ENCODE peak calls at places on chromosome 6, in six cellular contexts. O, M, F, P, W and T are unnamed samples.

GRCh38 chr6:87825865-87826264 is 123.8 kb upstream of the AKIRIN2 start:
- DNase-seq in F (no peak), O (no peak), M (no peak), W (no peak), P (no peak), T (no peak)

GRCh38 chr6:21110684-21111398 is 482.7 kb upstream of the SOX4 start:
- DNase-seq in W (no peak), P (no peak), O (no peak), M (no peak), F (no peak), T (no peak)

GRCh38 chr6:116945809-116946208 is 68.8 kb downstream of the RFX6 start:
- DNase-seq in W (no peak), O (no peak), P (no peak), M (no peak), F (no peak), T (no peak)

GRCh38 chr6:121506761-121507754 is 71.6 kb downstream of the GJA1 start:
- DNase-seq in F (no peak), M (no peak), O (no peak), P (no peak), W (no peak), T (no peak)

GRCh38 chr6:127606131-127606562 is 29.2 kb downstream of the C6orf58 start:
- DNase-seq in O (no peak), M (no peak), P (no peak), W (no peak), F (no peak), T (no peak)

GRCh38 chr6:168371989-168372711 is 52.6 kb upstream of the DACT2 start:
- DNase-seq in P (no peak), M (no peak), O (no peak), F (no peak), W (no peak), T (no peak)

GRCh38 chr6:37699138-37699766 is 1.6 kb upstream of the MDGA1 start:
- DNase-seq in O (no peak), F (no peak), P (no peak), M (no peak), W (peak), T (no peak)

GRCh38 chr6:87722831-87723726 is 21.0 kb upstream of the AKIRIN2 start:
- DNase-seq in O (no peak), M (no peak), W (peak), F (peak), P (peak), T (peak)

GRCh38 chr6:108119212-108120141 is 44.9 kb upstream of the OSTM1 start:
- DNase-seq in O (no peak), P (no peak), F (no peak), M (no peak), W (no peak), T (no peak)

GRCh38 chr6:118881440-118882313 is 12.3 kb upstream of the ASF1A start:
- DNase-seq in W (no peak), O (no peak), M (no peak), F (no peak), P (no peak), T (no peak)

GRCh38 chr6:83403191-83403590 is 27.7 kb downstream of the ME1 start:
- DNase-seq in O (no peak), M (no peak), W (no peak), F (no peak), P (no peak), T (no peak)

GRCh38 chr6:152595507-152595906 is 41.7 kb downstream of the SYNE1 start:
- DNase-seq in O (no peak), F (no peak), M (no peak), P (no peak), W (no peak), T (no peak)

GRCh38 chr6:130625825-130626500 is 201.2 kb upstream of the SMLR1 start:
- DNase-seq in F (no peak), M (no peak), W (no peak), O (no peak), P (no peak), T (no peak)

GRCh38 chr6:143575440-143575839 is 63.9 kb upstream of the FUCA2 start:
- DNase-seq in M (peak), W (peak), P (no peak), F (peak), O (no peak), T (no peak)

GRCh38 chr6:111691345-111692225 is 85.9 kb upstream of the TRAF3IP2 start:
- DNase-seq in O (no peak), M (no peak), P (no peak), F (no peak), W (no peak), T (no peak)

GRCh38 chr6:2986722-2987196 is 12.9 kb upstream of the NQO2 start:
- DNase-seq in O (no peak), M (peak), F (no peak), P (no peak), W (no peak), T (no peak)

GRCh38 chr6:34044945-34045595 is 100.8 kb downstream of the GRM4 start:
- DNase-seq in M (no peak), O (no peak), F (no peak), W (no peak), P (no peak), T (no peak)

GRCh38 chr6:67640462-67640861 is 994.6 kb upstream of the ADGRB3 start:
- DNase-seq in P (no peak), W (no peak), O (no peak), F (no peak), M (no peak), T (no peak)

GRCh38 chr6:129671442-129672344 is 38.3 kb downstream of the ARHGAP18 start:
- DNase-seq in M (no peak), P (no peak), W (no peak), O (no peak), F (peak), T (no peak)

GRCh38 chr6:31847276-31847978 is 15.2 kb downstream of the NEU1 start:
- DNase-seq in O (no peak), W (no peak), F (no peak), P (no peak), M (no peak), T (no peak)

GRCh38 chr6:26415036-26415614 is 13.1 kb downstream of the BTN3A1 start:
- DNase-seq in P (no peak), W (no peak), O (no peak), F (no peak), M (no peak), T (no peak)

GRCh38 chr6:42136508-42137191 is 5.8 kb downstream of the C6orf132 start:
- DNase-seq in O (no peak), W (peak), M (no peak), P (no peak), F (no peak), T (no peak)

GRCh38 chr6:89350281-89351037 is 2.1 kb downstream of the UBE2J1 start:
- DNase-seq in O (no peak), M (no peak), P (no peak), W (no peak), F (peak), T (no peak)

GRCh38 chr6:111589366-111589765 is 16.3 kb downstream of the TRAF3IP2 start:
- DNase-seq in W (no peak), O (no peak), M (no peak), P (no peak), F (no peak), T (no peak)

GRCh38 chr6:129317931-129318820 is 391.8 kb downstream of the ARHGAP18 start:
- DNase-seq in W (no peak), P (no peak), M (no peak), F (no peak), O (no peak), T (no peak)

GRCh38 chr6:30780642-30780920 is 36.2 kb upstream of the IER3 start:
- DNase-seq in O (no peak), P (no peak), M (no peak), W (no peak), F (no peak), T (no peak)

GRCh38 chr6:30779850-30780641 is 35.7 kb upstream of the IER3 start:
- DNase-seq in W (no peak), P (no peak), O (no peak), M (no peak), F (no peak), T (no peak)

GRCh38 chr6:30781697-30782424 is 37.5 kb upstream of the IER3 start:
- DNase-seq in M (peak), O (peak), W (peak), F (peak), P (peak), T (peak)

GRCh38 chr6:30782425-30783014 is 38.2 kb upstream of the IER3 start:
- DNase-seq in P (no peak), F (no peak), W (no peak), M (no peak), O (no peak), T (no peak)

GRCh38 chr6:30781362-30781696 is 37.0 kb upstream of the IER3 start:
- DNase-seq in O (no peak), P (no peak), F (no peak), M (no peak), W (no peak), T (no peak)
- H3K4me3 ChIP-seq in O (peak), P (no peak), F (no peak), M (no peak), W (no peak), T (peak)

GRCh38 chr6:134065706-134066105 is 13.3 kb upstream of the SLC2A12 start:
- DNase-seq in F (no peak), P (no peak), M (no peak), W (no peak), O (no peak), T (no peak)
- TF ChIP-seq CTCF in F (no peak), P (no peak), M (no peak), W (no peak), O (no peak), T (no peak)

GRCh38 chr6:22145823-22146379 is 150.9 kb downstream of the PRL start:
- DNase-seq in M (no peak), P (no peak), F (no peak), W (no peak), O (no peak), T (peak)
- H3K27ac ChIP-seq in M (no peak), P (no peak), F (no peak), W (no peak), O (no peak), T (peak)

DNA sequence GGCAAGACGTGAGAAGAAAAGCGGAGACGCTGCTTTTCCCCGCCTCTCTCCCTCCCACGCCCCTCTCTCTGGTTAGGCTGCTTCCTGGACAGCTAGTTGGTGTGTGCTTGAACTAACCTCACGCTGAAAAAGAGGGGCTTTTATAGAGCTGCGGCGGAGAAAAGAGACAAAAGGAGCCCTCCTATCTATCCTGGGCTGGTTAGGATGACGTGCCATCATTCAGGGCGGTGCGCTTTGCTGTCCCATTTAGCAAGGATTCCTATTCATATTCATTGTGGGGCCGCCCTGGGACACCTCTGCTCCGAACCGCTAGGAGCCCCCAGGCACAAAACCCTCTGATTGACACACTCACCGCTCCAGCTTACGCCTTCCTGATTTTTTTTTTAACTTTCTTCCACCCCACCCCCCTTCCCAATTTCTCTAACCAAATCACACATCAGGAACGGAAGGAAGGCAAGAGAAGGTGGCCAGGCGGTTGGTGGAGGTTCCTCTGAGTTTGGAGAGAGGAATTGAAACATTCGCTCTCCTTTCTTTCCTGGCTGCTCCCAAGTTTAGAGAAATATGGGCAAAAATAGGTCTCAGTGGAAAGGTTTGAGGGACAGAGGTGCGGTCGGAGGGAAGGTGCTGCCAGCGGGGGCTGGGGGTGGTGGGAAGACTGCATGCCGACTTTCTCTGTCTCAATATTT is at the start of gene OLIG3:
- DNase-seq in O (no peak), F (no peak), P (no peak), M (no peak), W (no peak), T (no peak)
- H3K4me3 ChIP-seq in O (peak), F (no peak), P (peak), M (no peak), W (peak), T (no peak)

GRCh38 chr6:138991206-138991605 is 3.2 kb upstream of the REPS1 start:
- DNase-seq in W (no peak), F (no peak), M (no peak), P (no peak), O (no peak), T (no peak)
- TF ChIP-seq CTCF in W (no peak), F (no peak), M (no peak), P (no peak), O (no peak), T (no peak)

GRCh38 chr6:13272131-13273046 is 55.9 kb downstream of the TBC1D7 start:
- DNase-seq in O (peak), M (no peak), W (peak), P (no peak), F (no peak), T (no peak)
- H3K27ac ChIP-seq in O (no peak), M (no peak), W (no peak), P (no peak), F (peak), T (no peak)

DNA sequence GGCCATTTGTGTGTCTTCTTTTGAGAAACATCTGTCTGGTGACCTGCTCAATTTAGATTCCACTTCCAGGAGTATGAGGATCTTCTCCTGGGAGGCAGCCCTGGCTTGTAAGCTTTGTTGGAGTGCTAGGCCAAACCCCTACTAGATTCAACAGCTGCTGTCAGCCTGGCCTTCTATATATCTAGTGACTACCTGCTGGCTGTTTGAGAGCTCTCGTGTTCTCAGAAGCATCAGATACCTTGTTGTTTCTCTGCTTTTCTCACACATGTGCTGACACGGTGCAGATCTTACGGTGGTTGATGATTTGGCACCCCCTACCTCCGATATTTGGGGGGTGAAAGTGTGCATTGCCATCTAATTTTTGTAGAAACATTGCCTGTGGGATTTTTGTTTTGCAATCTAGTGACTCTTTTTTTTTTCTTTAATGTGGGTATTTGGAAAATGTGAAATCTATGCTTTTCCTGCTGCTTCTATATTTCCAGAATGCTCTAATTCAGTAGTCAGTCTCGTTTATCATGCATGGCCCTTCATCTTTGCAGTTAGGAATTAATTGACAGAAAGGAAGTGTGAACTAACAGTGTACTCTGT is 4.7 kb downstream of the CCN2 start:
- DNase-seq in O (no peak), F (no peak), M (no peak), W (no peak), P (no peak), T (no peak)
- H3K4me3 ChIP-seq in O (no peak), F (no peak), M (no peak), W (no peak), P (no peak), T (no peak)

GRCh38 chr6:157599191-157599590 is 218.2 kb downstream of the ZDHHC14 start:
- DNase-seq in O (no peak), M (no peak), P (no peak), W (no peak), F (no peak), T (no peak)

GRCh38 chr6:157596461-157596860 is 215.5 kb downstream of the ZDHHC14 start:
- DNase-seq in W (no peak), O (no peak), P (no peak), M (no peak), F (no peak), T (no peak)

GRCh38 chr6:157595768-157596167 is 214.8 kb downstream of the ZDHHC14 start:
- DNase-seq in P (no peak), O (no peak), F (no peak), M (no peak), W (no peak), T (no peak)

GRCh38 chr6:157596886-157597285 is 215.9 kb downstream of the ZDHHC14 start:
- DNase-seq in F (no peak), P (no peak), W (no peak), M (no peak), O (no peak), T (no peak)

DNA sequence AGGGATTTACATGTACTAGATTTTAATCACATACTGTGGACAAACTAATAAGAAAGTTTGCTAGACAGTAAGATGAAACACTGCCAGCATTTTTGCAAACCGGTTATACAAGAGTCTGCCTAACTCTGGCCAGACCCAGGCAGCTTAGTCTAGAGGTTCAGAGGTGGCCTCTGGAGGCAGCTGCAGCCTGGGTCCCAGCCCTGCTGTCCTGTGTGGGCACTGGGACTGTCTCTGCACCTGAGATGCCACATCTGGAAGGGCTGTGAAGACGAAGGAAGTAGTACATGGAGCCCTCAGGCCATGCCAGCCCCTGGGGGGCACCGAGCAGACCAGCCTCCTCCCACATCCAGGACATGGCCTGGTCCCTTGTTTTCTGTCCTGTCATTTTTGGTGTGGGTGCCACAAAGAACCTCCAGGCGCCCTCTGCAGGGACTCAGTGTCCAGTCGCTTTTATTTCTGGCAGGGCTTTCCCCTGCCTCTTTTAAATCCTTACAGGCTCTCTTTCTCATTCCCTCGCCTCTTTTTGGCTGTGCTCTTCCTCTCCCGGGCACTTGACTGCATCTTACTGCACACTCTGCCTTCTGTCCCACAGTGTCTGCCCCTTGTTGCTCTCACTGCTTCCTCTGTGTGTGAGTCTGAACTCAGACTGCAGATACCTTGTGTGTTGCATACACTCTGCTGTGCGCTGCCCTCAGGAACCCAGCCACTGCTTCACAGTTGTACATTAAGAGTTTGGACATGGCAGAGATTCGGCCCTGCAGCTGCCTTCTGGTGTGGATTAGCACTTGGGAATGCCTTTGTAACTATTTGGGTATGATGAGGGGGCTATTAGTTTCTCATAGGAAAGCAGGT is 216.7 kb downstream of the ZDHHC14 start:
- DNase-seq in O (no peak), P (no peak), W (peak), F (no peak), M (no peak), T (no peak)
- TF ChIP-seq CTCF in O (peak), P (peak), W (no peak), F (peak), M (no peak), T (peak)

GRCh38 chr6:15331629-15332241 is 85.9 kb downstream of the JARID2 start:
- DNase-seq in O (no peak), P (no peak), M (no peak), W (no peak), F (no peak), T (no peak)

GRCh38 chr6:15329154-15329781 is 83.4 kb downstream of the JARID2 start:
- DNase-seq in O (no peak), P (no peak), F (no peak), M (no peak), W (no peak), T (no peak)

GRCh38 chr6:15332441-15332840 is 86.6 kb downstream of the JARID2 start:
- DNase-seq in F (no peak), M (no peak), P (no peak), O (no peak), W (no peak), T (no peak)

GRCh38 chr6:15331143-15331542 is 85.3 kb downstream of the JARID2 start:
- DNase-seq in W (no peak), O (no peak), F (peak), M (no peak), P (no peak), T (no peak)

GRCh38 chr6:15330174-15330934 is 84.5 kb downstream of the JARID2 start:
- DNase-seq in P (no peak), F (no peak), O (no peak), W (no peak), M (no peak), T (no peak)
- H3K27ac ChIP-seq in P (no peak), F (peak), O (no peak), W (no peak), M (no peak), T (no peak)